ENCODE peak calls at places on chromosomes 12 and 14, in five cellular contexts. Q is suprapubic skin, G is neuronal stem cell, N is hippocampal formation, U is fibroblast of lung. Y is an unnamed sample.

GRCh38 chr14:65949711-65950516 is 536.3 kb upstream of the CCDC196 start:
- DNase-seq in U (peak), G (no peak), Q (no peak), N (no peak), Y (no peak)

GRCh38 chr14:32434880-32435279 is 105.8 kb downstream of the AKAP6 start:
- DNase-seq in G (no peak), U (no peak), N (no peak), Q (no peak), Y (no peak)

GRCh38 chr12:98532687-98533304 is 17.4 kb downstream of the TMPO start:
- DNase-seq in N (no peak), Q (no peak), G (peak), U (peak), Y (peak)

GRCh38 chr12:106602071-106602470 is 19.3 kb downstream of the RFX4 start:
- DNase-seq in G (no peak), U (no peak), N (no peak), Q (no peak), Y (no peak)

GRCh38 chr12:112908548-112908947 is 1.8 kb downstream of the OAS1 start:
- DNase-seq in U (no peak), Q (no peak), G (no peak), N (no peak), Y (no peak)

GRCh38 chr14:92425101-92425500 is 88.5 kb upstream of the RIN3 start:
- DNase-seq in Q (no peak), G (no peak), U (peak), N (no peak), Y (no peak)

GRCh38 chr12:55932546-55932919 is 1.6 kb downstream of the DGKA start:
- DNase-seq in Q (no peak), N (no peak), G (no peak), U (peak), Y (peak)

GRCh38 chr14:23572841-23573240 is 5.2 kb upstream of the AP1G2 start:
- DNase-seq in N (no peak), U (no peak), G (no peak), Q (peak), Y (no peak)

GRCh38 chr12:76080729-76081415 is 3.6 kb downstream of the NAP1L1 start:
- DNase-seq in N (no peak), Q (no peak), U (peak), G (no peak), Y (no peak)

GRCh38 chr14:34063042-34063441 is 112.2 kb upstream of the EGLN3 start:
- DNase-seq in G (no peak), U (no peak), N (no peak), Q (no peak), Y (no peak)

GRCh38 chr14:82667006-82667405 is 1133.4 kb upstream of the SEL1L start:
- DNase-seq in Q (no peak), N (no peak), U (no peak), G (no peak), Y (no peak)

GRCh38 chr12:116126610-116127009 is 150.9 kb downstream of the MED13L start:
- DNase-seq in G (no peak), Q (no peak), U (peak), N (no peak), Y (no peak)

GRCh38 chr14:89684139-89684538 is 267.1 kb upstream of the FOXN3 start:
- DNase-seq in N (no peak), Q (no peak), G (no peak), U (no peak), Y (no peak)

GRCh38 chr12:57815177-57816000 is 3.1 kb downstream of the AVIL start:
- DNase-seq in U (no peak), G (no peak), Q (no peak), N (no peak), Y (no peak)

GRCh38 chr12:10136637-10137205 is 6.7 kb upstream of the CLEC7A start:
- DNase-seq in Q (no peak), U (no peak), N (no peak), G (no peak), Y (no peak)

GRCh38 chr14:88554458-88555286 is at the start of gene PTPN21:
- DNase-seq in N (peak), U (peak), Q (peak), G (peak), Y (peak)

GRCh38 chr12:11581179-11581755 is 68.2 kb upstream of the ETV6 start:
- DNase-seq in G (peak), U (peak), N (peak), Q (no peak), Y (peak)

GRCh38 chr12:128825845-128826244 is 2.1 kb upstream of the SLC15A4 start:
- DNase-seq in N (no peak), Q (no peak), G (no peak), U (no peak), Y (no peak)

GRCh38 chr12:19131020-19131431 is 1.5 kb downstream of the PLEKHA5 start:
- DNase-seq in Q (no peak), N (peak), U (peak), G (peak), Y (peak)

GRCh38 chr14:69048456-69048855 is 69.4 kb upstream of the ACTN1 start:
- DNase-seq in G (no peak), N (no peak), Q (no peak), U (peak), Y (no peak)

GRCh38 chr12:63206494-63206893 is 55.5 kb upstream of the AVPR1A start:
- DNase-seq in Q (no peak), N (no peak), U (no peak), G (no peak), Y (no peak)

GRCh38 chr12:47772738-47773061 is 338 bp upstream of the SLC48A1 start:
- DNase-seq in U (no peak), G (no peak), N (no peak), Q (no peak), Y (no peak)

GRCh38 chr12:45337835-45338234 is 121.9 kb downstream of the ANO6 start:
- DNase-seq in G (no peak), U (no peak), N (no peak), Q (no peak), Y (no peak)

GRCh38 chr14:74786916-74787315 is 23.8 kb downstream of the YLPM1 start:
- DNase-seq in G (no peak), U (no peak), Q (no peak), N (no peak), Y (no peak)

GRCh38 chr14:85532570-85532969 is 2.6 kb downstream of the FLRT2 start:
- DNase-seq in G (no peak), Q (no peak), N (no peak), U (no peak), Y (no peak)

GRCh38 chr14:69499436-69499835 is 14.9 kb downstream of the PLEKHD1 start:
- DNase-seq in G (no peak), U (no peak), Q (no peak), N (no peak), Y (no peak)

GRCh38 chr12:124759841-124760508 is 103.7 kb downstream of the SCARB1 start:
- DNase-seq in G (no peak), N (peak), U (peak), Q (no peak), Y (no peak)

GRCh38 chr12:50961708-50962107 is 9.4 kb downstream of the HIGD1C start:
- DNase-seq in Q (no peak), N (no peak), U (peak), G (no peak), Y (peak)

GRCh38 chr12:55823419-55823818 is 5.6 kb downstream of the ORMDL2 start:
- DNase-seq in Q (no peak), N (no peak), U (no peak), G (no peak), Y (no peak)

GRCh38 chr12:65891219-65891618 is 66.9 kb downstream of the HMGA2 start:
- DNase-seq in Q (no peak), G (no peak), U (peak), N (no peak), Y (peak)

GRCh38 chr14:75497191-75497590 is 25.1 kb upstream of the BATF start:
- DNase-seq in U (no peak), N (no peak), G (no peak), Q (no peak), Y (no peak)

GRCh38 chr12:42946776-42947435 is 357.4 kb upstream of the PRICKLE1 start:
- DNase-seq in G (no peak), U (peak), N (no peak), Q (no peak), Y (peak)

GRCh38 chr14:52325126-52325525 is 11.0 kb downstream of the PTGER2 start:
- DNase-seq in Q (no peak), G (no peak), N (no peak), U (peak), Y (no peak)

GRCh38 chr12:10571141-10571540 is 42.3 kb downstream of the MAGOHB start:
- DNase-seq in N (no peak), G (no peak), U (no peak), Q (no peak), Y (no peak)